ENCODE peak calls at places on chromosome 12, in nine cellular contexts. G is HCT116, E is hepatocyte, F is K562, H is neural progenitor cell, S is H9, O is PC-3, D is SK-N-SH, K is IMR-90. U is an unnamed sample.

GRCh38 chr12:122116707-122117535 is 38.4 kb downstream of the MLXIP start:
- DNase-seq in O (no peak), E (no peak), H (no peak), F (no peak), K (no peak), S (no peak), D (no peak), G (no peak), U (peak; percentile 69)

GRCh38 chr12:13566286-13566685 is 369.8 kb downstream of the EMP1 start:
- DNase-seq in E (no peak), G (no peak), S (no peak), O (no peak), D (no peak), H (no peak), F (no peak), K (no peak), U (no peak)

GRCh38 chr12:101968770-101969169 is 91.4 kb downstream of the DRAM1 start:
- DNase-seq in E (no peak), O (no peak), G (no peak), S (no peak), H (no peak), D (no peak), K (no peak), F (no peak), U (no peak)

GRCh38 chr12:77225373-77225772 is 160.0 kb upstream of the E2F7 start:
- DNase-seq in D (no peak), F (no peak), H (peak; percentile 27), S (no peak), K (no peak), O (no peak), G (no peak), E (peak; percentile 21), U (no peak)

GRCh38 chr12:80373666-80374065 is 70.4 kb upstream of the PTPRQ start:
- DNase-seq in E (peak; percentile 21), K (no peak), G (no peak), S (no peak), H (no peak), O (no peak), F (no peak), D (no peak), U (no peak)

GRCh38 chr12:128976120-128976519 is 122.8 kb downstream of the GLT1D1 start:
- DNase-seq in O (peak; percentile 13), S (peak; percentile 86), D (no peak), G (no peak), H (peak; percentile 87), E (peak; percentile 70), F (peak; percentile 68), K (no peak), U (no peak)

GRCh38 chr12:92464911-92465310 is 237.9 kb upstream of the PLEKHG7 start:
- DNase-seq in G (no peak), F (no peak), E (no peak), D (no peak), O (no peak), H (no peak), S (no peak), K (no peak), U (no peak)

GRCh38 chr12:50081096-50081808 is 3.9 kb upstream of the SMARCD1 start:
- DNase-seq in F (peak; percentile 69), E (no peak), G (no peak), S (peak; percentile 72), D (no peak), K (no peak), H (peak; percentile 32), O (no peak), U (no peak)

GRCh38 chr12:123273166-123273565 is 1.5 kb upstream of the CDK2AP1 start:
- DNase-seq in K (no peak), H (no peak), F (no peak), G (no peak), O (no peak), E (no peak), D (no peak), S (no peak), U (no peak)

GRCh38 chr12:84807249-84807648 is 105.3 kb downstream of the SLC6A15 start:
- DNase-seq in G (no peak), S (no peak), K (peak; percentile 30), O (peak; percentile 74), F (no peak), E (no peak), D (no peak), H (no peak), U (peak; percentile 44)

GRCh38 chr12:122870867-122871664 is 24.9 kb downstream of the VPS37B start:
- DNase-seq in E (peak; percentile 70), H (peak; percentile 80), F (no peak), G (no peak), S (no peak), K (peak; percentile 70), D (peak; percentile 30), O (no peak), U (peak; percentile 82)

GRCh38 chr12:114625294-114625851 is 58.6 kb downstream of the TBX3 start:
- DNase-seq in G (peak; percentile 52), H (peak; percentile 83), S (peak; percentile 83), F (peak; percentile 68), D (peak; percentile 68), K (peak; percentile 72), E (peak; percentile 87), O (peak; percentile 74), U (peak; percentile 83)

GRCh38 chr12:54983536-54984102 is 943 bp downstream of the TESPA1 start:
- DNase-seq in G (no peak), S (no peak), H (no peak), O (no peak), K (no peak), D (no peak), E (no peak), F (no peak), U (no peak)

GRCh38 chr12:103085541-103085940 is 128.1 kb downstream of the ASCL1 start:
- DNase-seq in S (no peak), O (no peak), D (no peak), H (peak; percentile 45), K (no peak), F (no peak), E (no peak), G (no peak), U (no peak)

GRCh38 chr12:81896771-81897170 is 137.6 kb upstream of the PPFIA2 start:
- DNase-seq in E (peak; percentile 26), D (no peak), K (no peak), S (peak; percentile 36), G (no peak), O (no peak), F (no peak), H (peak; percentile 25), U (no peak)

GRCh38 chr12:18570543-18570942 is 167.3 kb downstream of the PLCZ1 start:
- DNase-seq in E (no peak), F (no peak), S (no peak), K (no peak), H (peak; percentile 20), O (no peak), G (no peak), D (no peak), U (no peak)

GRCh38 chr12:108173160-108173559 is 44.1 kb downstream of the WSCD2 start:
- DNase-seq in O (no peak), F (no peak), G (no peak), K (no peak), E (no peak), D (no peak), S (peak; percentile 62), H (peak; percentile 41), U (no peak)

GRCh38 chr12:12064596-12064995 is 6.1 kb upstream of the BCL2L14 start:
- DNase-seq in K (no peak), G (no peak), H (no peak), S (peak; percentile 17), O (no peak), D (no peak), E (no peak), F (no peak), U (no peak)
- H3K4me1 ChIP-seq in K (no peaks in the 10 kb centered on the region), G (no peaks in the 10 kb centered on the region), H (no peaks in the 10 kb centered on the region), S (no peaks in the 10 kb centered on the region), O (no peaks in the 10 kb centered on the region), D (no peaks in the 10 kb centered on the region), E (peaks cover 10% of the 10 kb centered on the region), F (no peaks in the 10 kb centered on the region), U (no peaks in the 10 kb centered on the region)

DNA sequence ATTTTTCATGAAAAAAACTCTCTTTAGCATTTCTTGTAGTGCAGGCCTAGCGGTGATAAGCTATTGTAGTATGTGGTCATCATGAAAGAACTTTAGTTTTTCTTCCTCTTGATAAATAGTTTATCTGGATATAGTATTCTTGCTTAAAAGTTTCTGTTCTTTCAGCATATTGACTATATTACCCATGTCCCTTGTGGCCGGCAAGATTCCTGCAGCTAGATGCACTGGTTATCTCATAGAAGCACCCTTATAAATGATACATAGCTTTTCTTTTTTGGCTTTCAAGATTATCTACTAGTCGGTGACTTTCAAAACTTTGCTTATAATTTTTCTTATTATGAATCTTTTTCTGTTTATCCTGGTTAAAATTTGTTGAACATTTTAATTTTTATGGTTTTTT is 234.8 kb downstream of the ALG10 start:
- DNase-seq in S (no peak), E (no peak), H (no peak), K (no peak), G (no peak), O (peak; percentile 8), D (no peak), F (no peak), U (no peak)
- TF ChIP-seq CTCF in S (peak; percentile 16), E (no peak), H (no peak), K (no peak), G (peak; percentile 27), O (no peak), D (peak; percentile 25), F (no peak), U (no peak)

GRCh38 chr12:87931764-87932163 is 97.4 kb downstream of the C12orf50 start:
- DNase-seq in H (no peak), G (no peak), K (peak; percentile 97), E (no peak), D (no peak), F (no peak), S (no peak), O (peak; percentile 11), U (no peak)
- H3K4me2 ChIP-seq in H (no peak overlapping the region), G (no peak overlapping the region), K (peak overlapping the region; percentile 33), E (no peak overlapping the region), D (no peak overlapping the region), F (no peak overlapping the region), S (no peak overlapping the region), O (no peak overlapping the region), U (no peak overlapping the region)

GRCh38 chr12:63915105-63915830 is 70.8 kb downstream of the SRGAP1 start:
- DNase-seq in O (peak; percentile 48), K (peak; percentile 71), H (no peak), E (no peak), G (peak; percentile 70), S (no peak), D (no peak), F (no peak), U (peak; percentile 11)
- H3K4me1 ChIP-seq in O (peaks cover 58% of the 10 kb centered on the region), K (peaks cover 23% of the 10 kb centered on the region), H (no peaks in the 10 kb centered on the region), E (peaks cover 49% of the 10 kb centered on the region), G (peaks cover 57% of the 10 kb centered on the region), S (peaks cover 6% of the 10 kb centered on the region), D (peaks cover 21% of the 10 kb centered on the region), F (no peaks in the 10 kb centered on the region), U (peaks cover 56% of the 10 kb centered on the region)

GRCh38 chr12:119274636-119275065 is 59.9 kb upstream of the CCDC60 start:
- DNase-seq in S (peak; percentile 56), D (no peak), H (peak; percentile 19), O (no peak), K (no peak), E (no peak), G (no peak), F (no peak), U (no peak)
- TF ChIP-seq CTCF in S (peak; percentile 51), D (no peak), H (peak; percentile 20), O (no peak), K (no peak), E (no peak), G (no peak), F (no peak), U (no peak)